ENCODE peak calls at places on chromosomes 6 and 20, in four cellular contexts. Y, K, G and F are unnamed samples.

GRCh38 chr6:154991207-154991606 is 3.9 kb upstream of the TIAM2 start:
- DNase-seq in Y (no peak), K (no peak), G (no peak), F (no peak)

GRCh38 chr6:110528051-110528929 is 51.9 kb upstream of the SLC22A16 start:
- DNase-seq in Y (peak), K (peak), G (peak), F (peak)

GRCh38 chr6:170097505-170098427 is 193.1 kb downstream of the DLL1 start:
- DNase-seq in Y (no peak), K (no peak), G (no peak), F (peak)

GRCh38 chr20:56630506-56631317 is 1.6 kb downstream of the TFAP2C start:
- DNase-seq in Y (no peak), K (no peak), G (no peak), F (peak)

GRCh38 chr6:125743604-125744003 is 5.8 kb upstream of the HEY2 start:
- DNase-seq in Y (no peak), K (no peak), G (no peak), F (no peak)

GRCh38 chr6:165701564-165702354 is 38.7 kb upstream of the PDE10A start:
- DNase-seq in Y (no peak), K (no peak), G (no peak), F (no peak)

GRCh38 chr6:148455674-148456559 is 113.3 kb downstream of the SASH1 start:
- DNase-seq in Y (no peak), K (no peak), G (no peak), F (no peak)

GRCh38 chr6:143375022-143375585 is 75.4 kb downstream of the ADAT2 start:
- DNase-seq in Y (no peak), K (no peak), G (no peak), F (no peak)

GRCh38 chr6:28656715-28657114 is 131.0 kb downstream of the GPX5 start:
- DNase-seq in Y (no peak), K (no peak), G (no peak), F (no peak)

GRCh38 chr20:22268675-22269074 is 315.7 kb downstream of the FOXA2 start:
- DNase-seq in Y (no peak), K (no peak), G (no peak), F (no peak)

GRCh38 chr20:6606651-6607050 is 160.8 kb upstream of the BMP2 start:
- DNase-seq in Y (no peak), K (no peak), G (no peak), F (no peak)

GRCh38 chr6:116393430-116393829 is 22.7 kb downstream of the DSE start:
- DNase-seq in Y (no peak), K (no peak), G (no peak), F (no peak)

GRCh38 chr20:3382836-3383235 is 24.6 kb downstream of the DNAAF9 start:
- DNase-seq in Y (no peak), K (no peak), G (no peak), F (no peak)

GRCh38 chr20:12171927-12172581 is 254.4 kb downstream of the BTBD3 start:
- DNase-seq in Y (no peak), K (peak), G (no peak), F (no peak)

GRCh38 chr20:10649817-10650200 is 24.0 kb downstream of the JAG1 start:
- DNase-seq in Y (no peak), K (no peak), G (no peak), F (no peak)

GRCh38 chr6:162230147-162230752 is 497.3 kb downstream of the PRKN start:
- DNase-seq in Y (no peak), K (no peak), G (no peak), F (no peak)

GRCh38 chr20:45867811-45868176 is 10.4 kb downstream of the ZSWIM3 start:
- DNase-seq in Y (no peak), K (peak), G (no peak), F (no peak)

GRCh38 chr6:71383476-71383875 is 94.9 kb downstream of the OGFRL1 start:
- DNase-seq in Y (no peak), K (no peak), G (no peak), F (no peak)

GRCh38 chr20:47149939-47150338 is 206.6 kb downstream of the ZMYND8 start:
- DNase-seq in Y (no peak), K (no peak), G (no peak), F (no peak)

GRCh38 chr6:97053643-97054411 is 129.3 kb downstream of the KLHL32 start:
- DNase-seq in Y (no peak), K (peak), G (no peak), F (no peak)

GRCh38 chr20:57809149-57809548 is 99.3 kb upstream of the PMEPA1 start:
- DNase-seq in Y (no peak), K (no peak), G (no peak), F (no peak)

GRCh38 chr6:29602564-29603361 is 17.8 kb downstream of the OR2H2 start:
- DNase-seq in Y (peak), K (peak), G (no peak), F (no peak)

GRCh38 chr6:44219053-44219814 is 2.5 kb downstream of the MYMX start:
- DNase-seq in Y (peak), K (peak), G (no peak), F (peak)

GRCh38 chr20:10877345-10877744 is 203.5 kb upstream of the JAG1 start:
- DNase-seq in Y (no peak), K (no peak), G (no peak), F (no peak)

GRCh38 chr6:33171889-33172203 is 20.4 kb downstream of the COL11A2 start:
- DNase-seq in Y (no peak), K (no peak), G (no peak), F (no peak)

GRCh38 chr20:58246346-58246745 is 17.9 kb upstream of the ANKRD60 start:
- DNase-seq in Y (peak), K (no peak), G (no peak), F (no peak)

GRCh38 chr6:137589067-137589848 is 95.1 kb upstream of the OLIG3 start:
- DNase-seq in Y (peak), K (peak), G (peak), F (peak)
- TF ChIP-seq CEBPB in Y (no peak), K (peak), G (no peak), F (peak)

DNA sequence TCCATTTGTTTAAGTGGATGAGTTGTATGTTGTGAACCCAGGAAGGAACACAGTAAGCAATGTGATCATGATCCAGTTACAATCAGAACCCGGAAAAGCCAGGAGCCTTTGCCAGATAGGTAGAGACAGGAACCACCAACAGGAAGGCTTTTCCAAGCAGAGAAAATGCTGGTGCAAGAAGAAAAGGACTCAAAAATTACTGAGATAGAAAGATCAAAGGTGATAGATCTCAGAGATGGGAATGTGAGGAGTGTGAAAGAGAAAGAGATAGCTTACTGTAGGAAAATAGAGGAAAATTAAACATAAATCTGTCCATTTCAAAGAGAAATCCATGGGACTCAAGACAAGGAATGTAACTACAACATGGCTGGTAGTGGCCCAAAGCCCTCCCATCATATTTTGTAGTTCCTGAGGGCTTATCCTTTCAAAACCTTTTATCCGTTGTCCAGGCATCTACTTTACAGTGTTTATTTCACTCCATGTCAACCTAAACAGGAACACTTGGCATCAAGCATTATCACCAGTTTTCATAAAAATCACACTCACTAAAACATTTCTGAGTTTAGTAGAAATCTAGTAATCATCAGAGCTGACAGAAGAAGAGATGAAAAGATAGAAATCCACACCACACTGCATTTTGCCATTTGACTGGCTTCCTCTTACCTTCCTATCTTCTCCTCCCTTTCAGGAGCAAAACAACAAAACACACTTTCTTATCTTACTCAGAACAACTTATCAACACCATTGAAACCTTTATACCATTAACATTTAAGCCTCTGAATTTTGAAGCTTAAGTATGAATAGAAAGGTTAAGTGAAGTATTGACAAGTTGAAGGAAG is 44.5 kb upstream of the STXBP5 start:
- DNase-seq in Y (no peak), K (no peak), G (no peak), F (no peak)
- TF ChIP-seq CEBPB in Y (no peak), K (no peak), G (no peak), F (no peak)

GRCh38 chr20:36268501-36269342 is 32.4 kb downstream of the AAR2 start:
- DNase-seq in Y (no peak), K (no peak), G (no peak), F (no peak)
- TF ChIP-seq CEBPB in Y (no peak), K (no peak), G (no peak), F (no peak)

DNA sequence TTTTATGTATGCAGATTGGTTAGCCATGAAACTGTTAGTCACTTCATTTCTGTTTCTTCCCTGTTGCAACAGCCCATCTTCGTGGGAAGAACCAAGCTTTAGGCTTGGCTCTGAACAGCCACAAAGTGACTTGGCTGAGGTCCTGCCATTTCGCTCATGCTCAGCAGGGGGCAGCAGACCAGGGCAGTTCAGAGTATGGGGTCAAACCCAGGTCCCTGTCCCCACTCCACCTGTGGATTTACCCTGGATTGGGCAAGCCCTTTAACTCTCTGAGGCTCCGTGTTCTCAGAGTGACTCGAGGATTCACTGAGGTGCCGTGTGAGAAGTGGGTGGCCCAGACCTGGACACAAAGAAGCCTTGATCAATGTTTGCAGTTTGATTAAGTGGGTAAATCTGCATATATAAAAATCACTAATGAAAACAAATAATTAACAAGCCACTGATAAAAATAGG is 19.8 kb upstream of the MAP1LC3A start:
- DNase-seq in Y (no peak), K (peak), G (no peak), F (no peak)
- TF ChIP-seq CEBPB in Y (no peak), K (peak), G (no peak), F (no peak)